ENCODE peak calls at places on chromosomes 1 and 21, in nine cellular contexts. One of them, this sample, is unnamed.

GRCh38 chr1:41448831-41449230 is 35.7 kb downstream of the EDN2 start:
- DNase-seq in fibroblast of lung: no peak
- DNase-seq in psoas muscle: no peak
- DNase-seq in Peyer's patch: no peak
- DNase-seq in endothelial cell: no peak
- DNase-seq in progenitor cell of endocrine pancreas: no peak
- DNase-seq in tibial artery: no peak
- DNase-seq in H9: no peak
- DNase-seq in A549: no peak
- DNase-seq in this sample: peak; percentile 22

GRCh38 chr1:65508051-65508450 is 87.6 kb downstream of the LEPR start:
- DNase-seq in progenitor cell of endocrine pancreas: no peak
- DNase-seq in endothelial cell: no peak
- DNase-seq in Peyer's patch: no peak
- DNase-seq in psoas muscle: no peak
- DNase-seq in tibial artery: no peak
- DNase-seq in H9: no peak
- DNase-seq in A549: no peak
- DNase-seq in fibroblast of lung: no peak
- DNase-seq in this sample: peak; percentile 56

GRCh38 chr1:234531181-234532132 is 52.5 kb upstream of the TARBP1 start:
- DNase-seq in A549: no peak
- DNase-seq in progenitor cell of endocrine pancreas: no peak
- DNase-seq in tibial artery: peak; percentile 83
- DNase-seq in Peyer's patch: no peak
- DNase-seq in fibroblast of lung: peak; percentile 90
- DNase-seq in H9: no peak
- DNase-seq in endothelial cell: no peak
- DNase-seq in psoas muscle: peak; percentile 81
- DNase-seq in this sample: peak; percentile 91

GRCh38 chr21:19256934-19257660 is 853.5 kb upstream of the TMPRSS15 start:
- DNase-seq in fibroblast of lung: no peak
- DNase-seq in endothelial cell: no peak
- DNase-seq in progenitor cell of endocrine pancreas: no peak
- DNase-seq in A549: no peak
- DNase-seq in tibial artery: no peak
- DNase-seq in Peyer's patch: no peak
- DNase-seq in H9: no peak
- DNase-seq in psoas muscle: no peak
- DNase-seq in this sample: no peak

GRCh38 chr1:154557939-154558609 is 388 bp downstream of the UBE2Q1 start:
- DNase-seq in endothelial cell: peak; percentile 60
- DNase-seq in tibial artery: peak; percentile 51
- DNase-seq in Peyer's patch: peak; percentile 40
- DNase-seq in A549: no peak
- DNase-seq in progenitor cell of endocrine pancreas: peak; percentile 33
- DNase-seq in psoas muscle: peak; percentile 83
- DNase-seq in H9: no peak
- DNase-seq in fibroblast of lung: no peak
- DNase-seq in this sample: peak; percentile 26

GRCh38 chr1:18731591-18732235 is 101.1 kb downstream of the PAX7 start:
- DNase-seq in endothelial cell: no peak
- DNase-seq in fibroblast of lung: no peak
- DNase-seq in Peyer's patch: no peak
- DNase-seq in A549: no peak
- DNase-seq in H9: no peak
- DNase-seq in tibial artery: no peak
- DNase-seq in progenitor cell of endocrine pancreas: no peak
- DNase-seq in psoas muscle: no peak
- DNase-seq in this sample: no peak

GRCh38 chr1:201020647-201021332 is 2.7 kb downstream of the KIF21B start:
- DNase-seq in H9: peak; percentile 64
- DNase-seq in Peyer's patch: peak; percentile 61
- DNase-seq in fibroblast of lung: no peak
- DNase-seq in tibial artery: no peak
- DNase-seq in psoas muscle: no peak
- DNase-seq in A549: peak; percentile 78
- DNase-seq in endothelial cell: peak; percentile 30
- DNase-seq in progenitor cell of endocrine pancreas: no peak
- DNase-seq in this sample: no peak

GRCh38 chr1:208203127-208203847 is 40.9 kb downstream of the PLXNA2 start:
- DNase-seq in progenitor cell of endocrine pancreas: no peak
- DNase-seq in tibial artery: no peak
- DNase-seq in Peyer's patch: no peak
- DNase-seq in fibroblast of lung: peak; percentile 58
- DNase-seq in psoas muscle: no peak
- DNase-seq in endothelial cell: no peak
- DNase-seq in H9: no peak
- DNase-seq in A549: peak; percentile 75
- DNase-seq in this sample: peak; percentile 83

GRCh38 chr1:156154317-156154749 is 948 bp downstream of the SEMA4A start:
- DNase-seq in tibial artery: no peak
- DNase-seq in progenitor cell of endocrine pancreas: no peak
- DNase-seq in A549: no peak
- DNase-seq in fibroblast of lung: no peak
- DNase-seq in H9: no peak
- DNase-seq in psoas muscle: peak; percentile 66
- DNase-seq in endothelial cell: no peak
- DNase-seq in Peyer's patch: peak; percentile 68
- DNase-seq in this sample: no peak

GRCh38 chr1:218165687-218166088 is 119.4 kb upstream of the RRP15 start:
- DNase-seq in fibroblast of lung: peak; percentile 4
- DNase-seq in Peyer's patch: no peak
- DNase-seq in endothelial cell: no peak
- DNase-seq in H9: no peak
- DNase-seq in progenitor cell of endocrine pancreas: no peak
- DNase-seq in A549: no peak
- DNase-seq in psoas muscle: no peak
- DNase-seq in tibial artery: no peak
- DNase-seq in this sample: no peak

GRCh38 chr21:31108969-31109368 is 70.7 kb upstream of the KRTAP19-8 start:
- DNase-seq in Peyer's patch: no peak
- DNase-seq in progenitor cell of endocrine pancreas: no peak
- DNase-seq in tibial artery: no peak
- DNase-seq in endothelial cell: no peak
- DNase-seq in A549: no peak
- DNase-seq in fibroblast of lung: peak; percentile 46
- DNase-seq in H9: no peak
- DNase-seq in psoas muscle: no peak
- DNase-seq in this sample: peak; percentile 13
- TF ChIP-seq CTCF in Peyer's patch: no peak
- TF ChIP-seq CTCF in progenitor cell of endocrine pancreas: no peak
- TF ChIP-seq CTCF in tibial artery: no peak
- TF ChIP-seq CTCF in endothelial cell: no peak
- TF ChIP-seq CTCF in A549: no peak
- TF ChIP-seq CTCF in fibroblast of lung: no peak
- TF ChIP-seq CTCF in H9: peak; percentile 60
- TF ChIP-seq CTCF in psoas muscle: no peak
- TF ChIP-seq CTCF in this sample: peak; percentile 39

GRCh38 chr1:9233241-9233941 is 1.2 kb upstream of the H6PD start:
- DNase-seq in H9: peak; percentile 39
- DNase-seq in progenitor cell of endocrine pancreas: no peak
- DNase-seq in endothelial cell: no peak
- DNase-seq in Peyer's patch: peak; percentile 44
- DNase-seq in A549: no peak
- DNase-seq in psoas muscle: peak; percentile 96
- DNase-seq in tibial artery: peak; percentile 94
- DNase-seq in fibroblast of lung: peak; percentile 95
- DNase-seq in this sample: peak; percentile 96
- TF ChIP-seq CTCF in H9: no peak
- TF ChIP-seq CTCF in progenitor cell of endocrine pancreas: no peak
- TF ChIP-seq CTCF in endothelial cell: no peak
- TF ChIP-seq CTCF in Peyer's patch: no peak
- TF ChIP-seq CTCF in A549: no peak
- TF ChIP-seq CTCF in psoas muscle: no peak
- TF ChIP-seq CTCF in tibial artery: no peak
- TF ChIP-seq CTCF in fibroblast of lung: no peak
- TF ChIP-seq CTCF in this sample: no peak

GRCh38 chr1:6053206-6053546 is 7.5 kb downstream of the KCNAB2 start:
- DNase-seq in progenitor cell of endocrine pancreas: no peak
- DNase-seq in Peyer's patch: no peak
- DNase-seq in psoas muscle: no peak
- DNase-seq in fibroblast of lung: no peak
- DNase-seq in A549: no peak
- DNase-seq in tibial artery: no peak
- DNase-seq in H9: no peak
- DNase-seq in endothelial cell: no peak
- DNase-seq in this sample: no peak
- TF ChIP-seq CTCF in progenitor cell of endocrine pancreas: no peak
- TF ChIP-seq CTCF in Peyer's patch: no peak
- TF ChIP-seq CTCF in psoas muscle: no peak
- TF ChIP-seq CTCF in fibroblast of lung: no peak
- TF ChIP-seq CTCF in A549: no peak
- TF ChIP-seq CTCF in tibial artery: no peak
- TF ChIP-seq CTCF in H9: no peak
- TF ChIP-seq CTCF in endothelial cell: no peak
- TF ChIP-seq CTCF in this sample: no peak

GRCh38 chr1:175278729-175279128 is 86.2 kb upstream of the KIAA0040 start:
- DNase-seq in endothelial cell: no peak
- DNase-seq in A549: no peak
- DNase-seq in Peyer's patch: no peak
- DNase-seq in psoas muscle: no peak
- DNase-seq in fibroblast of lung: no peak
- DNase-seq in tibial artery: no peak
- DNase-seq in H9: no peak
- DNase-seq in progenitor cell of endocrine pancreas: no peak
- DNase-seq in this sample: no peak
- TF ChIP-seq CTCF in endothelial cell: no peak
- TF ChIP-seq CTCF in A549: no peak
- TF ChIP-seq CTCF in Peyer's patch: no peak
- TF ChIP-seq CTCF in psoas muscle: peak; percentile 28
- TF ChIP-seq CTCF in fibroblast of lung: no peak
- TF ChIP-seq CTCF in tibial artery: no peak
- TF ChIP-seq CTCF in H9: no peak
- TF ChIP-seq CTCF in progenitor cell of endocrine pancreas: no peak
- TF ChIP-seq CTCF in this sample: no peak

GRCh38 chr1:921011-921837 is 2.5 kb upstream of the SAMD11 start:
- DNase-seq in fibroblast of lung: peak; percentile 68
- DNase-seq in H9: peak; percentile 80
- DNase-seq in progenitor cell of endocrine pancreas: peak; percentile 64
- DNase-seq in Peyer's patch: no peak
- DNase-seq in A549: peak; percentile 63
- DNase-seq in psoas muscle: peak; percentile 85
- DNase-seq in tibial artery: no peak
- DNase-seq in endothelial cell: peak; percentile 69
- DNase-seq in this sample: peak; percentile 69
- TF ChIP-seq CTCF in fibroblast of lung: peak; percentile 44
- TF ChIP-seq CTCF in H9: peak; percentile 61
- TF ChIP-seq CTCF in progenitor cell of endocrine pancreas: peak; percentile 51
- TF ChIP-seq CTCF in Peyer's patch: peak; percentile 51
- TF ChIP-seq CTCF in A549: peak; percentile 9
- TF ChIP-seq CTCF in psoas muscle: peak; percentile 42
- TF ChIP-seq CTCF in tibial artery: peak; percentile 70
- TF ChIP-seq CTCF in endothelial cell: no peak
- TF ChIP-seq CTCF in this sample: peak; percentile 42

DNA sequence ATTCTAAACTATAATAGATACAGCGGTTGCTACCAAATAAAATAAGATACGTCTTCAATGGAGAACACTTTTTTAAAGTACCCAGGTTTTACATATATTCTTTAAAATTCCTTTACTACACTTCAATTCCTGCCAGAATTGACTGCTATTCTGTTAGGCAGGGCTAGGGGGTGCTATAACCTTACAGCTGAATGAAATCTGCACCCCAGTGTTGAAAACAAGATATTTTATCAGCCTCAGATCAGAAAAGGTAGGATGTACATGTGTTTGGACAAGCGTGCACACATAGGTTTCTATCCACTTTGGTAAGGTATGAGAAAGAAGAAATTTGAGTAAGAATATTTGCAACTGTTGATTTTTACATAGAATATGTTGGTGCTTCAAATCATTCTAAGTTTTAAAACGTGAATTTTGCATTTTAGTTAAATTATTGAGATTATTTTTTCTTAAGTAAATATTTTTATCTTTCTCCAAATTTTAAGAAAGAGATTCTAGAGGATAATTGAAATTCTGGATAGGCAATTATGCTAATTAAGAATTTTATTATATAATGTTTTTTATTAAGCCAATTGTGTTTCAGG is 490.8 kb upstream of the ADGRL4 start:
- DNase-seq in Peyer's patch: no peak
- DNase-seq in psoas muscle: no peak
- DNase-seq in endothelial cell: peak; percentile 47
- DNase-seq in H9: no peak
- DNase-seq in progenitor cell of endocrine pancreas: peak; percentile 9
- DNase-seq in fibroblast of lung: peak; percentile 69
- DNase-seq in tibial artery: no peak
- DNase-seq in A549: peak; percentile 8
- DNase-seq in this sample: peak; percentile 35
- TF ChIP-seq CTCF in Peyer's patch: peak; percentile 46
- TF ChIP-seq CTCF in psoas muscle: peak; percentile 29
- TF ChIP-seq CTCF in endothelial cell: peak; percentile 89
- TF ChIP-seq CTCF in H9: peak; percentile 96
- TF ChIP-seq CTCF in progenitor cell of endocrine pancreas: peak; percentile 96
- TF ChIP-seq CTCF in fibroblast of lung: peak; percentile 97
- TF ChIP-seq CTCF in tibial artery: peak; percentile 74
- TF ChIP-seq CTCF in A549: peak; percentile 64
- TF ChIP-seq CTCF in this sample: peak; percentile 99

GRCh38 chr1:184531296-184531695 is 144.5 kb downstream of the C1orf21 start:
- DNase-seq in Peyer's patch: no peak
- DNase-seq in A549: no peak
- DNase-seq in tibial artery: no peak
- DNase-seq in fibroblast of lung: no peak
- DNase-seq in endothelial cell: no peak
- DNase-seq in H9: no peak
- DNase-seq in psoas muscle: no peak
- DNase-seq in progenitor cell of endocrine pancreas: no peak
- DNase-seq in this sample: peak; percentile 32
- TF ChIP-seq CTCF in Peyer's patch: no peak
- TF ChIP-seq CTCF in A549: no peak
- TF ChIP-seq CTCF in tibial artery: no peak
- TF ChIP-seq CTCF in fibroblast of lung: no peak
- TF ChIP-seq CTCF in endothelial cell: no peak
- TF ChIP-seq CTCF in H9: no peak
- TF ChIP-seq CTCF in psoas muscle: no peak
- TF ChIP-seq CTCF in progenitor cell of endocrine pancreas: no peak
- TF ChIP-seq CTCF in this sample: no peak

DNA sequence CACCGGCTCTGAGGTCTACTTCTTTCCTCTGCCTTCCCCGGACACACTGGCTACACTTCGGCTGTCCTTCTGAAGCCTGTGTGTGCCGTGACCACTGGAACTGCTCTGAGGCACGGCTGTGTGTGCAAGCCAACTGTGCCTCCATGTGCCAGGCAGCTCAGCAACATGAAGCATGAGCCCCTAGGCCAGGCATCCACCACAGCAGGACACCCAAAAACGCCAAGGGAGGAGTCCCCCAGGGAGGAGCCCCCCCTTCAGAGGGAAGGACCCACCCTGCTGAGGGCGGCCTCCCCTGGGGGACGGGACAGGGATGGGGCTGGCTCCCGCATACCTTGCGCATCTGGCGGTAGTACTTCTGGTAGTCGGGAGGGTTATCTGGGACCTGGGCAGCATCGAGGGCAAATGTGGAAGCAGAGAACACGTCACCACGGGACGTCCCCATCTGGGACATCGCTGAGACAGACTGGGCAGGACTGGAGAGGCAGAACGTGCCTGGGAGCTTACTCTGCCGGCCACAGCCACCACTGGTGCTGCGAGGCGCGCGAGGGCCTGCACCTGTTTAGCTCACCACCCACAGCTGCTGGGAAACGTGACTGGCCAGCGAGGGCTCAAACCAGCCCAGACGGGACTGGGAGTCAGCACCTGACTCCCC is 20.5 kb downstream of the LSS start:
- DNase-seq in progenitor cell of endocrine pancreas: no peak
- DNase-seq in A549: no peak
- DNase-seq in H9: no peak
- DNase-seq in endothelial cell: no peak
- DNase-seq in tibial artery: no peak
- DNase-seq in psoas muscle: no peak
- DNase-seq in Peyer's patch: no peak
- DNase-seq in fibroblast of lung: no peak
- DNase-seq in this sample: no peak
- TF ChIP-seq CTCF in progenitor cell of endocrine pancreas: no peak
- TF ChIP-seq CTCF in A549: no peak
- TF ChIP-seq CTCF in H9: no peak
- TF ChIP-seq CTCF in endothelial cell: no peak
- TF ChIP-seq CTCF in tibial artery: no peak
- TF ChIP-seq CTCF in psoas muscle: no peak
- TF ChIP-seq CTCF in Peyer's patch: no peak
- TF ChIP-seq CTCF in fibroblast of lung: no peak
- TF ChIP-seq CTCF in this sample: no peak